ENCODE peak calls at places on chromosomes 3 and 15, in six cellular contexts. I is H1, V is neuronal stem cell, A is IMR-90, N is mesenchymal stem cell, S is H9. Q is an unnamed sample.
A peak's percentile ranks its signal among the peaks of the same experiment; 100 is the strongest.

GRCh38 chr3:114866430-114866829 is 280.7 kb downstream of the ZBTB20 start:
- DNase-seq in N (no peak), V (no peak), S (no peak), A (no peak), I (no peak), Q (no peak)

GRCh38 chr3:184812845-184813157 is 835 bp downstream of the VPS8 start:
- DNase-seq in I (no peak), S (no peak), V (no peak), A (no peak), N (no peak), Q (no peak)

GRCh38 chr3:72494076-72495000 is 353.9 kb downstream of the SHQ1 start:
- DNase-seq in A (peak; percentile 11), I (no peak), N (no peak), V (no peak), S (no peak), Q (peak; percentile 45)

GRCh38 chr15:66803749-66804148 is 101.7 kb downstream of the SMAD6 start:
- DNase-seq in S (no peak), N (no peak), A (no peak), I (no peak), V (no peak), Q (no peak)

GRCh38 chr15:50028323-50028722 is 90.7 kb downstream of the ATP8B4 start:
- DNase-seq in A (no peak), N (no peak), S (no peak), I (no peak), V (no peak), Q (no peak)

GRCh38 chr15:35693887-35694286 is 147.9 kb upstream of the DPH6 start:
- DNase-seq in N (no peak), V (no peak), A (no peak), S (no peak), I (no peak), Q (no peak)

GRCh38 chr15:82792068-82792467 is 13.8 kb downstream of the FSD2 start:
- DNase-seq in V (no peak), I (no peak), A (no peak), S (no peak), N (no peak), Q (no peak)

GRCh38 chr3:46521096-46521495 is 23.3 kb downstream of the RTP3 start:
- DNase-seq in S (no peak), N (no peak), A (no peak), I (no peak), V (no peak), Q (no peak)

GRCh38 chr3:188720636-188721035 is 451.1 kb upstream of the TPRG1 start:
- DNase-seq in A (peak; percentile 44), N (peak; percentile 43), S (no peak), I (no peak), V (no peak), Q (no peak)

DNA sequence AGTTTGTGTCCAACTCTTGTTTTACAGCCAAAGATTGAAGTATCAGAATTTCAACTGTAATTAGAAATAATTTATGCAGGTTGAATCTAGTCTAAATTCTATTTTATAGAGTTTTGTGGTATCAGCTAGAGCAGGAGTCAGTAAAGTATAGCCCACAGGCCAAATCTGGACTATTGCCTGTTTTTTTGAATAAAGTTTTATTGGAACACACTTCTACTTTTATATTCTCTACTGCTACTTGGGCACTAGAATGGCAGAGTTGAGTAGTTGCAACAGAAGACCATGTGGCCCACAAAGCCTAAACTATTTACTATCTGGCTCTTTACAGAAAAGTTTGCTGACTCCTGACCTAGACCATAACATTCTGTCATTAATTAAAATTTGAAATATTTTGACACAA is 36.3 kb downstream of the TFG start:
- DNase-seq in A (no peak), I (no peak), V (no peak), S (no peak), N (no peak), Q (no peak)
- H4K91ac ChIP-seq in A (no peak overlapping the region), I (no peak overlapping the region), V (no peak overlapping the region), S (no peak overlapping the region), N (no peak overlapping the region), Q (no peak overlapping the region)

GRCh38 chr15:60001642-60002527 is 2.2 kb upstream of the FOXB1 start:
- DNase-seq in V (peak; percentile 27), A (no peak), N (no peak), I (no peak), S (no peak), Q (no peak)
- H3K14ac ChIP-seq in V (no peak overlapping the region), A (no peak overlapping the region), N (no peak overlapping the region), I (no peak overlapping the region), S (no peak overlapping the region), Q (no peak overlapping the region)

DNA sequence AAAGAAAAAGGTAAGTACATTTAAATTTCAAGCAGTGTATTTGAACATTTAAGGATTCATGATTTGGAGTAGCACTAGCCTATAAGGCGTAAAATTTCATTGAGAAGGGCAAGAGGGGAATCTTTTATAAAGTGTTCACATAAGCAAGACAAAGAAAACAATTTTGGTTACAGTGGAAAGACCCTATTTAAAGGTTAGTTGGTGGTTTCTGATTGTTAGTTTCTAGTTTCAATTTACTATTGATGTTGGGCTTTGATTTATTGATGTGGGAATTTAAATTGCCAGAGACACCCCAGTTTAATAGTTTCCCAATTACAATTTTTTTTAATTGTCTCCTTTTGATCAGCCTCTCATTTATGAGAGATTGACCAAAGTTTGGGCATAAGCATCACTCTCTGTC is 19.5 kb downstream of the ROBO2 start:
- DNase-seq in A (no peak), I (no peak), N (no peak), V (no peak), S (no peak), Q (no peak)
- H4K91ac ChIP-seq in A (no peak overlapping the region), I (no peak overlapping the region), N (no peak overlapping the region), V (no peak overlapping the region), S (no peak overlapping the region), Q (no peak overlapping the region)

GRCh38 chr3:11914651-11915050 is 68.0 kb upstream of the TAMM41 start:
- DNase-seq in S (peak; percentile 14), A (no peak), I (no peak), N (no peak), V (no peak), Q (no peak)
- H3K14ac ChIP-seq in S (no peak overlapping the region), A (no peak overlapping the region), I (no peak overlapping the region), N (no peak overlapping the region), V (peak overlapping the region; percentile 94), Q (no peak overlapping the region)

DNA sequence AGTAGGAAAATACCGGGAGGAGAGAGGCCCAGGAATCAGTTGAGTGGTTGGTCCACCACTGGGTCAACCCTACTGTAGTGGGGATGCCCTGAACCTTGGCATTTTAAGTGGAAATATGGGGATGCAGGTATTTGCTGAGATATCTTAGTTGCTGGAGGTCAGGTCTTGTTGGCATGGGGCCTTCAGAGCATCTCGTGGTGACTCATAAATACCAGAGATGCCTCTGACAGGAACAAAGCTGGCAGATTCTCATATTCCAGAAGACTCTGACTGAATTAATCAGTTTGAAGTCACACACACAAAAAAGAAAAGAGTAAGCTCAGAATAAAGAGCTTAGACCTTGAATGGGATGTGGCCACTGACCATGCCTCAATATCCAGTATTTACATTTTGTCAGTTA is 91.6 kb downstream of the CACNA2D3 start:
- DNase-seq in S (no peak), I (no peak), A (no peak), V (no peak), N (no peak), Q (no peak)
- H4K91ac ChIP-seq in S (no peak overlapping the region), I (no peak overlapping the region), A (no peak overlapping the region), V (no peak overlapping the region), N (no peak overlapping the region), Q (no peak overlapping the region)

GRCh38 chr15:92907880-92908279 is 7.8 kb downstream of the CHD2 start:
- DNase-seq in V (no peak), I (no peak), S (no peak), A (peak; percentile 90), N (peak; percentile 91), Q (peak; percentile 31)
- H3K14ac ChIP-seq in V (no peak overlapping the region), I (no peak overlapping the region), S (no peak overlapping the region), A (peak overlapping the region; percentile 93), N (no peak overlapping the region), Q (no peak overlapping the region)

DNA sequence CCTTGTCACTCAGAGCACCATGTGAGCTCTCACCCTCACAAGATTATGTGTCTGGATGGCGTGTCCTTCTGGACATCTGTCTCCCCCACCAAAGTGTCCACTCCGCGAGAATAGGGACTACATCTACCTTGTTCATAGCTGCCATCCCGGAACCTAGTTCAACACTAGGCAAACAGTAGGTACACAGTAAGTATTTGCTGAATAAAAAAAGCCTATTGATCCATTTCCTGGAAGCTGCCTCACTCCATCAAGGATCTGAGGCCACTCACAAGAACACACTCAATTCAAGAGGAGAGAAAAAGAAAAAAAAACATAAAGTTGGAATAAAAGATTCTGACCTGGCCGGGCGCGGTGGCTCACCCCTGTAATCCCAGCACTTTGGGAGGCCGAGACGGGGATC is 11.2 kb upstream of the ALAS1 start:
- DNase-seq in N (no peak), I (no peak), S (no peak), V (no peak), A (no peak), Q (no peak)
- H4K91ac ChIP-seq in N (no peak overlapping the region), I (no peak overlapping the region), S (no peak overlapping the region), V (no peak overlapping the region), A (no peak overlapping the region), Q (no peak overlapping the region)

DNA sequence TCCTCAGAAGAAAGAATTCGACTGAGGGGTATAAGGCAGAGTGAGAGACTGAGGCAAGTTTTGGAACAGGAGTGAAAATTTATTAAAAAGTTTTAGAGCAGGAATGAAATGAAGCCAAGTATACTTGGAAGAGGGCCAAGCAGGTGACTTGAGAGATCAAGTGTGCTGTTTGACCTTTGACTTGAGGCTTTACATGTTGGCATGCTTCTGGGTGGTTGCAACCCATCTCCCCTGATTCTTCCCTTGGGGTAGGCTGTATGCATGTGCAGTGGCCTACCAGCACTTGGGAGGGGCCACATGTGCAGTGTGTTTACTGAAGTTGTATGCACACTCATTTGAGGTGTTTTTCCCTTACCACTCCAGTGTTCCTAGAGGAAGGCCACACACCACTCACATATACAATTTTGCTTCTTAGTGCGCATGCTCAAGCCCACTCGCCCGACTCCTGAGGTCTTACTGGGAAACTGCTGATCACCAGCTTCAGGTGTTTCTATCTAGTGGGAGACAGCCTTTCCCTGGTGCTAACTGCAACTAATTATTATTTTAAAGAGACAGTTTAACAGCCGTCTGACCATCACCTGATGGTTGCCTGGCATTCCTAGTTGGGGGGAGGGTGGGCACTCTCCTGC is 61.5 kb upstream of the CADPS start:
- DNase-seq in N (no peak), S (no peak), V (no peak), A (no peak), I (no peak), Q (no peak)
- H3K14ac ChIP-seq in N (no peak overlapping the region), S (no peak overlapping the region), V (no peak overlapping the region), A (no peak overlapping the region), I (no peak overlapping the region), Q (no peak overlapping the region)

DNA sequence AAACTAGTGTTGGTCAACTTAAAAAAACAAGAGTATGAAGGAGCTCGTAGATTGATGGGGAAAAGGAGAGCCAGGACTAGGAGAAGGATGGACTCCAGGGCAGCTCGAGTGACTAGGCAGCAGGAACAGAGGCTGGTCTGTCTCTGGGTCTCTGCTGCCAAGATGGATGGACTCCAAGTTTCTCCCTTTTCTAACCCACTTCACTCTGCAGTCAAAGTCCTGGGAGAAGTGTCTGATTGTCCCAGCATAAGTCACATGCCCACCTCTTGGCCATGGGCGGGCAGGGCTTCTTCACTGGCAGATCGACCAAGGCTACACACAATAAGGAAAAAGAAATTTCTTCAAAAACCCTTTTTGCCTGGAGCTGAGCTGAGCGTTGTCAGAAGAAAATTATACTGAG is 9.2 kb upstream of the EPB42 start:
- DNase-seq in N (no peak), V (no peak), A (no peak), I (no peak), S (no peak), Q (no peak)
- H4K91ac ChIP-seq in N (no peak overlapping the region), V (no peak overlapping the region), A (no peak overlapping the region), I (no peak overlapping the region), S (no peak overlapping the region), Q (no peak overlapping the region)

Q was measured in trophoblast cell.